ENCODE peak calls at places on chromosomes 3 and 15, in seven cellular contexts. W is psoas muscle, Y is sigmoid colon, S is adrenal gland, T is heart right ventricle, A is OCI-LY7, N is cardiac muscle cell. L is an unnamed sample.

GRCh38 chr15:31241888-31242287 is 84.7 kb upstream of the KLF13 start:
- DNase-seq in A (no peak), Y (no peak), S (no peak), T (no peak), W (no peak), N (no peak), L (no peak)

GRCh38 chr3:161222662-161223061 is 1.6 kb downstream of the NMD3 start:
- DNase-seq in S (no peak), T (no peak), A (peak), W (no peak), N (peak), Y (no peak), L (no peak)

GRCh38 chr3:170614214-170614966 is 28.5 kb upstream of the SLC7A14 start:
- DNase-seq in Y (no peak), A (no peak), N (peak), T (peak), W (no peak), S (peak), L (peak)

GRCh38 chr3:123651449-123652345 is 66.8 kb upstream of the HACD2 start:
- DNase-seq in N (peak), T (no peak), Y (peak), W (no peak), S (no peak), A (no peak), L (no peak)

GRCh38 chr15:45276851-45277250 is 24.8 kb downstream of the SLC28A2 start:
- DNase-seq in S (no peak), Y (no peak), W (no peak), T (no peak), A (peak), N (peak), L (no peak)

GRCh38 chr3:72960812-72961518 is 35.6 kb upstream of the PPP4R2 start:
- DNase-seq in T (peak), S (peak), A (no peak), N (peak), Y (no peak), W (no peak), L (peak)

GRCh38 chr15:61256231-61256630 is 27.1 kb upstream of the RORA start:
- DNase-seq in S (no peak), Y (no peak), W (no peak), N (no peak), T (no peak), A (no peak), L (no peak)

GRCh38 chr15:22944651-22945050 is 35.5 kb downstream of the CYFIP1 start:
- DNase-seq in A (no peak), W (no peak), Y (peak), S (no peak), T (no peak), N (no peak), L (no peak)

GRCh38 chr3:58090351-58090750 is 82.1 kb downstream of the FLNB start:
- DNase-seq in A (no peak), S (no peak), W (no peak), Y (no peak), T (no peak), N (no peak), L (no peak)

GRCh38 chr15:52551762-52552161 is 17.1 kb downstream of the ARPP19 start:
- DNase-seq in N (no peak), S (no peak), Y (no peak), A (no peak), T (no peak), W (no peak), L (no peak)

GRCh38 chr3:85890043-85890555 is 931.3 kb downstream of the CADM2 start:
- DNase-seq in S (no peak), N (no peak), T (no peak), Y (no peak), W (no peak), A (no peak), L (no peak)

GRCh38 chr15:93152951-93153350 is 63.9 kb upstream of the RGMA start:
- DNase-seq in N (peak), T (peak), A (no peak), S (peak), W (peak), Y (peak), L (peak)

GRCh38 chr3:178353292-178353814 is 182.9 kb upstream of the KCNMB2 start:
- DNase-seq in A (no peak), S (no peak), N (peak), W (no peak), Y (no peak), T (no peak), L (no peak)

GRCh38 chr3:49805884-49806701 is 3.0 kb downstream of the INKA1 start:
- DNase-seq in S (peak), Y (peak), A (peak), N (peak), W (no peak), T (peak), L (peak)

GRCh38 chr3:117600666-117601065 is 891.1 kb downstream of the TUSC7 start:
- DNase-seq in T (no peak), N (no peak), A (no peak), W (no peak), Y (no peak), S (no peak), L (no peak)

GRCh38 chr3:165192610-165193192 is 3.5 kb downstream of the SLITRK3 start:
- DNase-seq in T (no peak), Y (no peak), A (no peak), S (no peak), N (no peak), W (no peak), L (no peak)

GRCh38 chr3:53166206-53166605 is 5.2 kb downstream of the PRKCD start:
- DNase-seq in N (no peak), W (no peak), A (no peak), Y (no peak), S (no peak), T (no peak), L (no peak)
- H3K27ac ChIP-seq in N (no peak), W (no peak), A (peak), Y (no peak), S (peak), T (peak), L (peak)

GRCh38 chr3:36381311-36381956 is 1.1 kb downstream of the STAC start:
- DNase-seq in A (no peak), W (no peak), S (no peak), N (no peak), Y (no peak), T (no peak), L (no peak)
- H3K4me3 ChIP-seq in A (no peak), W (peak), S (no peak), N (peak), Y (peak), T (no peak), L (peak)

DNA sequence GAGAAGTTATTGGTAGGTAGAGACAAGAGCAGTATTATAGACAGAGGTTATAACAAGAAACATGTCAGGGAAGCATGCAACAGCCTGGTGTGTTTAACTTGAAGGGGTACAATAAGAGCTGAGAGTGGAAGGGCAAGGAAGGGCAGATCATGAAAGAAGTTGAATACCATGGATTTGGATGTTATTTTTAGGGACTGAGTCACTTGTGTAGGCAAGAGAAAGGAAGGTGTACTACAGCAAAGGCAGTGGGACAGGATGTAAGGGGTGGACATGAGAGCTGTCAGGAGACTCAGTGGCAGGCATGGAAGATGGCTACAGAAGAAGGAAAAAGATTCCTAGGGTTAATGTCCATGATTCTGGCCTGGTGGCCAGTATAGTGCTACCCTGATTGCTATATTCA is 66.4 kb downstream of the TFG start:
- DNase-seq in W (no peak), T (no peak), Y (no peak), S (no peak), N (no peak), A (no peak), L (no peak)
- H3K27ac ChIP-seq in W (no peak), T (no peak), Y (no peak), S (no peak), N (no peak), A (no peak), L (no peak)

GRCh38 chr3:142886938-142887337 is 1.9 kb downstream of the PCOLCE2 start:
- DNase-seq in S (no peak), T (no peak), N (peak), Y (no peak), W (no peak), A (no peak), L (no peak)

GRCh38 chr3:142888484-142889262 is at the start of gene PCOLCE2:
- DNase-seq in S (peak), W (peak), A (no peak), Y (peak), T (no peak), N (peak), L (peak)

GRCh38 chr3:142888099-142888483 is 792 bp downstream of the PCOLCE2 start:
- DNase-seq in Y (no peak), N (peak), A (no peak), S (no peak), T (peak), W (no peak), L (peak)

GRCh38 chr3:142890592-142890991 is 1.7 kb upstream of the PCOLCE2 start:
- DNase-seq in W (no peak), Y (no peak), A (no peak), T (no peak), S (no peak), N (no peak), L (no peak)

DNA sequence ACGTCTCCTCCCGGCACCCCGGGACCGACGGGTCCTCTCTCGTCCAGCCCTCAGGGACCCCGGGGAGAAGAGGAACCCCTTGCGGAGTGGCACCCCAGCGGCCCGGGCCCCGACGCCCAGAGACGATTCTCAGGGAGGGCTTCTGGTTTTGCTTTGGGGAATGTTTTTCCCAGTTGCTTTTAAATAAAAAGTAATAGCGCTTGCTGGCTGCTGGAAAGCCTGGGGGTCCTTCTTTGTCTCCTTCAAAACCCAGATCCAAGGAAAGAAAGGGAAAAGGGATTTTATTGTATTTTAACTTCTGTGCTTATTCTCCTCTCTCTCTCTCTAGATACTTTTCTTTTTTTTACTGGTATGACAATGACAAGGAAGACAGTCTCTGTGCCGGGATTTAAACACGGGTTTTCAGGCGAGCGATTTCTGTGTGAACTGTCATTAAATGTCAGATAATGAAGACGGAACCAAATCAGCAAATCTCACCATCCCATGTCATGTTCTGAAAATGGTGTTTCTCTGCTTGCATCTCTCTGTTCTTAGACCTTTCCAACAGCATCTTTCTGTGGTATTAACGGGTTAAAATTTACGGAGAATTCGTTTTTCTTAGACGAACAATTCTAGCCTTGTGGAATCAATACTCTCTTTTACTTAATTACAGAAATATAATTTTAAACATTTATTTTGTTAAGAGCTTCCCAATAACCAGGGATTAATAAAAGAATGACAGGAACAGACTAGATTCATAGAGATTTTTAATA is 556 bp upstream of the PCOLCE2 start:
- DNase-seq in A (no peak), W (no peak), Y (no peak), T (no peak), S (no peak), N (no peak), L (no peak)
- H3K4me3 ChIP-seq in A (no peak), W (peak), Y (peak), T (peak), S (peak), N (peak), L (peak)

DNA sequence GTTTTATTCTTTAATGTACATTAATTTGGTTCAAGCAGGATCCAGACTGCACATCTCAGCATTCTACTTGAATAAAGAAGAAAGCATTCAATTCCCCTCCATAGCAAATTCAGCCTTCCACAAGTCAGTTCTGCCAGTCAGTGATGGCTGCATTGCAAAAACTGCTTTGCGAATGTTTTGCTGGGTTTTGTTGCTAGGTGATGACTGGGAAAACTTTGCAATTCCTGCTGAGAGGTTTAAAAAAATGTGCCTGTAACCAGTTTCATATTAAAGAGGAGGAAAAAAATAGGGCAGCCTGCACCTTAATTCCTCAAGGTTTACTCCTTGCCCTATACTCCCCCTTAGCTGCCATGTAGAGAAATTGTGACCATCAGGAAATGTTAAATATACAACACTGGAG is 225.6 kb upstream of the ATP11B start:
- DNase-seq in T (no peak), A (no peak), W (no peak), Y (no peak), N (no peak), S (no peak), L (no peak)
- H3K27ac ChIP-seq in T (no peak), A (no peak), W (no peak), Y (no peak), N (no peak), S (no peak), L (no peak)

GRCh38 chr15:75349851-75350588 is 3.2 kb downstream of the NEIL1 start:
- DNase-seq in S (no peak), W (no peak), T (no peak), Y (no peak), N (no peak), A (peak), L (no peak)

GRCh38 chr15:75348034-75348562 is 1.3 kb downstream of the NEIL1 start:
- DNase-seq in W (no peak), N (peak), S (no peak), A (no peak), T (no peak), Y (no peak), L (no peak)

GRCh38 chr15:75347222-75348033 is 589 bp downstream of the NEIL1 start:
- DNase-seq in W (peak), T (peak), N (peak), S (peak), A (peak), Y (peak), L (peak)

GRCh38 chr15:75346796-75347221 is at the start of gene NEIL1:
- DNase-seq in N (no peak), S (no peak), Y (no peak), A (no peak), W (no peak), T (no peak), L (no peak)

GRCh38 chr15:75348563-75349350 is 1.9 kb downstream of the NEIL1 start:
- DNase-seq in S (no peak), T (no peak), W (no peak), Y (no peak), A (no peak), N (no peak), L (no peak)
- H3K4me3 ChIP-seq in S (peak), T (peak), W (peak), Y (peak), A (peak), N (peak), L (peak)

GRCh38 chr3:26058774-26059455 is 269.0 kb downstream of the OXSM start:
- DNase-seq in S (no peak), N (no peak), T (no peak), Y (no peak), W (no peak), A (no peak), L (no peak)
- H3K27ac ChIP-seq in S (no peak), N (no peak), T (no peak), Y (peak), W (no peak), A (no peak), L (no peak)

GRCh38 chr3:147369231-147369630 is 37.1 kb downstream of the ZIC4 start:
- DNase-seq in S (no peak), N (no peak), W (no peak), A (no peak), Y (no peak), T (no peak), L (no peak)
- H3K4me3 ChIP-seq in S (no peak), N (no peak), W (no peak), A (no peak), Y (no peak), T (no peak), L (no peak)

GRCh38 chr3:188978772-188979171 is 193.0 kb upstream of the TPRG1 start:
- DNase-seq in N (peak), A (no peak), S (no peak), T (peak), Y (peak), W (no peak), L (no peak)

GRCh38 chr3:188972313-188972712 is 199.5 kb upstream of the TPRG1 start:
- DNase-seq in A (no peak), Y (no peak), T (no peak), S (no peak), W (no peak), N (no peak), L (no peak)

GRCh38 chr3:188976407-188976806 is 195.4 kb upstream of the TPRG1 start:
- DNase-seq in A (no peak), S (no peak), T (no peak), N (no peak), W (no peak), Y (no peak), L (no peak)

GRCh38 chr3:188975612-188976314 is 196.0 kb upstream of the TPRG1 start:
- DNase-seq in N (no peak), T (no peak), S (no peak), Y (no peak), W (no peak), A (no peak), L (no peak)

GRCh38 chr3:188974856-188975611 is 196.7 kb upstream of the TPRG1 start:
- DNase-seq in S (no peak), T (no peak), N (peak), A (no peak), W (no peak), Y (no peak), L (no peak)
- H3K27ac ChIP-seq in S (no peak), T (no peak), N (no peak), A (no peak), W (peak), Y (peak), L (no peak)

DNA sequence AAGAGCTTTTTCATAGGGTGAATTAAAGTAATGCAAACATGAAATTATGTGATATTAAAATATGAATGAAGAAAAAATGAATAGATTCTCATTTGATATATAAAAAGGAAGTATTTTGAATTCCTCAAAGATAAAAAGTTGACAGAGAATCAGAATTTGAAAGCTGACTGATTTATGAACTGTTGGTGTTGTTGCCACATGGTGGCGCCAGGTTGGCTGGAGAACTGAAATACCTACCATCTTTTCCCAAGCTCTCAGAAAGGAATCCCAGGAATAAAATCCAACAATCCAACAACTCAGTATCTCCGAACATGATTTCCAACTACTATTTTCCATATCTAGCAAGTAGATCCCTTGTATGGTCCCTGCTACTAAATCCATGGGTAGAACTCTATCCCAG is 3.1 kb downstream of the MYRIP start:
- DNase-seq in W (no peak), N (peak), Y (no peak), S (no peak), A (no peak), T (no peak), L (no peak)
- H3K4me3 ChIP-seq in W (no peak), N (no peak), Y (no peak), S (no peak), A (no peak), T (no peak), L (no peak)